ENCODE peak calls at places on chromosome 13, in nine cellular contexts. One of them, this sample, is unnamed. For H3K27me3, the result is how much of the 10 kb centered on the place peaks cover.

GRCh38 chr13:76882431-76882830 is 3.8 kb downstream of the KCTD12 start:
- DNase-seq in heart left ventricle: no peak
- DNase-seq in transverse colon: peak
- DNase-seq in GM06990: peak
- DNase-seq in kidney epithelial cell: no peak
- DNase-seq in fibroblast of lung: peak
- DNase-seq in pancreas: no peak
- DNase-seq in Peyer's patch: no peak
- DNase-seq in brain microvascular endothelial cell: peak
- DNase-seq in this sample: no peak

GRCh38 chr13:113832631-113833030 is 31.2 kb downstream of the GAS6 start:
- DNase-seq in heart left ventricle: peak
- DNase-seq in fibroblast of lung: no peak
- DNase-seq in Peyer's patch: no peak
- DNase-seq in brain microvascular endothelial cell: no peak
- DNase-seq in kidney epithelial cell: no peak
- DNase-seq in pancreas: no peak
- DNase-seq in GM06990: no peak
- DNase-seq in transverse colon: no peak
- DNase-seq in this sample: no peak

GRCh38 chr13:108026671-108027410 is 188.5 kb downstream of the LIG4 start:
- DNase-seq in kidney epithelial cell: no peak
- DNase-seq in transverse colon: no peak
- DNase-seq in pancreas: no peak
- DNase-seq in GM06990: no peak
- DNase-seq in fibroblast of lung: no peak
- DNase-seq in Peyer's patch: no peak
- DNase-seq in brain microvascular endothelial cell: no peak
- DNase-seq in heart left ventricle: no peak
- DNase-seq in this sample: no peak

GRCh38 chr13:28746289-28746612 is 27.5 kb upstream of the SLC46A3 start:
- DNase-seq in brain microvascular endothelial cell: no peak
- DNase-seq in heart left ventricle: no peak
- DNase-seq in fibroblast of lung: no peak
- DNase-seq in kidney epithelial cell: no peak
- DNase-seq in transverse colon: no peak
- DNase-seq in pancreas: no peak
- DNase-seq in GM06990: no peak
- DNase-seq in Peyer's patch: no peak
- DNase-seq in this sample: no peak

GRCh38 chr13:24123761-24124160 is 36.8 kb upstream of the SPATA13 start:
- DNase-seq in brain microvascular endothelial cell: no peak
- DNase-seq in heart left ventricle: no peak
- DNase-seq in Peyer's patch: no peak
- DNase-seq in fibroblast of lung: no peak
- DNase-seq in GM06990: no peak
- DNase-seq in transverse colon: no peak
- DNase-seq in kidney epithelial cell: no peak
- DNase-seq in pancreas: no peak
- DNase-seq in this sample: no peak

GRCh38 chr13:111114362-111115050 is 604 bp upstream of the ARHGEF7 start:
- DNase-seq in heart left ventricle: peak
- DNase-seq in transverse colon: peak
- DNase-seq in GM06990: peak
- DNase-seq in kidney epithelial cell: no peak
- DNase-seq in brain microvascular endothelial cell: peak
- DNase-seq in pancreas: no peak
- DNase-seq in fibroblast of lung: peak
- DNase-seq in Peyer's patch: no peak
- DNase-seq in this sample: peak

GRCh38 chr13:32911506-32911905 is 104.7 kb upstream of the KL start:
- DNase-seq in GM06990: no peak
- DNase-seq in brain microvascular endothelial cell: peak
- DNase-seq in pancreas: no peak
- DNase-seq in kidney epithelial cell: peak
- DNase-seq in fibroblast of lung: peak
- DNase-seq in transverse colon: no peak
- DNase-seq in Peyer's patch: no peak
- DNase-seq in heart left ventricle: no peak
- DNase-seq in this sample: no peak

GRCh38 chr13:80726895-80727294 is 386.0 kb upstream of the SPRY2 start:
- DNase-seq in heart left ventricle: no peak
- DNase-seq in brain microvascular endothelial cell: no peak
- DNase-seq in kidney epithelial cell: no peak
- DNase-seq in fibroblast of lung: no peak
- DNase-seq in pancreas: no peak
- DNase-seq in Peyer's patch: no peak
- DNase-seq in transverse colon: no peak
- DNase-seq in GM06990: no peak
- DNase-seq in this sample: no peak

GRCh38 chr13:95226476-95226875 is 74.8 kb downstream of the ABCC4 start:
- DNase-seq in brain microvascular endothelial cell: no peak
- DNase-seq in kidney epithelial cell: no peak
- DNase-seq in transverse colon: no peak
- DNase-seq in fibroblast of lung: no peak
- DNase-seq in Peyer's patch: no peak
- DNase-seq in GM06990: no peak
- DNase-seq in heart left ventricle: no peak
- DNase-seq in pancreas: no peak
- DNase-seq in this sample: no peak

GRCh38 chr13:33728271-33729037 is 89.5 kb upstream of the RFC3 start:
- DNase-seq in Peyer's patch: no peak
- DNase-seq in transverse colon: peak
- DNase-seq in GM06990: peak
- DNase-seq in brain microvascular endothelial cell: no peak
- DNase-seq in kidney epithelial cell: no peak
- DNase-seq in heart left ventricle: peak
- DNase-seq in fibroblast of lung: peak
- DNase-seq in pancreas: peak
- DNase-seq in this sample: no peak

GRCh38 chr13:110680852-110681251 is 25.1 kb downstream of the CARS2 start:
- DNase-seq in Peyer's patch: no peak
- DNase-seq in fibroblast of lung: peak
- DNase-seq in transverse colon: no peak
- DNase-seq in heart left ventricle: no peak
- DNase-seq in pancreas: no peak
- DNase-seq in GM06990: no peak
- DNase-seq in kidney epithelial cell: no peak
- DNase-seq in brain microvascular endothelial cell: no peak
- DNase-seq in this sample: no peak

GRCh38 chr13:44649118-44649455 is 73.0 kb upstream of the TSC22D1 start:
- DNase-seq in kidney epithelial cell: no peak
- DNase-seq in heart left ventricle: no peak
- DNase-seq in GM06990: no peak
- DNase-seq in pancreas: no peak
- DNase-seq in transverse colon: no peak
- DNase-seq in Peyer's patch: no peak
- DNase-seq in fibroblast of lung: no peak
- DNase-seq in brain microvascular endothelial cell: no peak
- DNase-seq in this sample: no peak

GRCh38 chr13:112652512-112653458 is 37.1 kb upstream of the ATP11A start:
- DNase-seq in GM06990: no peak
- DNase-seq in Peyer's patch: no peak
- DNase-seq in brain microvascular endothelial cell: no peak
- DNase-seq in transverse colon: no peak
- DNase-seq in kidney epithelial cell: peak
- DNase-seq in pancreas: no peak
- DNase-seq in heart left ventricle: no peak
- DNase-seq in fibroblast of lung: no peak
- DNase-seq in this sample: no peak

GRCh38 chr13:101398920-101399319 is 17.4 kb downstream of the NALCN start:
- DNase-seq in pancreas: no peak
- DNase-seq in brain microvascular endothelial cell: peak
- DNase-seq in transverse colon: no peak
- DNase-seq in GM06990: no peak
- DNase-seq in fibroblast of lung: peak
- DNase-seq in heart left ventricle: no peak
- DNase-seq in Peyer's patch: no peak
- DNase-seq in kidney epithelial cell: no peak
- DNase-seq in this sample: no peak

GRCh38 chr13:68588623-68589022 is 1358.5 kb upstream of the PCDH9 start:
- DNase-seq in transverse colon: no peak
- DNase-seq in pancreas: no peak
- DNase-seq in Peyer's patch: no peak
- DNase-seq in fibroblast of lung: no peak
- DNase-seq in heart left ventricle: no peak
- DNase-seq in GM06990: no peak
- DNase-seq in kidney epithelial cell: no peak
- DNase-seq in brain microvascular endothelial cell: no peak
- DNase-seq in this sample: no peak

GRCh38 chr13:53064721-53065120 is 36.1 kb downstream of the OLFM4 start:
- DNase-seq in GM06990: no peak
- DNase-seq in brain microvascular endothelial cell: no peak
- DNase-seq in transverse colon: no peak
- DNase-seq in kidney epithelial cell: no peak
- DNase-seq in pancreas: peak
- DNase-seq in Peyer's patch: no peak
- DNase-seq in heart left ventricle: no peak
- DNase-seq in fibroblast of lung: no peak
- DNase-seq in this sample: peak

GRCh38 chr13:94849254-94849653 is 136.9 kb upstream of the SOX21 start:
- DNase-seq in pancreas: no peak
- DNase-seq in transverse colon: no peak
- DNase-seq in Peyer's patch: no peak
- DNase-seq in GM06990: no peak
- DNase-seq in kidney epithelial cell: no peak
- DNase-seq in heart left ventricle: no peak
- DNase-seq in fibroblast of lung: no peak
- DNase-seq in brain microvascular endothelial cell: no peak
- DNase-seq in this sample: no peak

GRCh38 chr13:41916173-41916954 is 44.5 kb downstream of the VWA8 start:
- DNase-seq in Peyer's patch: no peak
- DNase-seq in GM06990: peak
- DNase-seq in fibroblast of lung: peak
- DNase-seq in brain microvascular endothelial cell: peak
- DNase-seq in pancreas: no peak
- DNase-seq in kidney epithelial cell: peak
- DNase-seq in heart left ventricle: no peak
- DNase-seq in transverse colon: no peak
- DNase-seq in this sample: no peak

GRCh38 chr13:23825179-23825578 is 64.0 kb downstream of the MIPEP start:
- DNase-seq in brain microvascular endothelial cell: no peak
- DNase-seq in pancreas: no peak
- DNase-seq in transverse colon: no peak
- DNase-seq in Peyer's patch: no peak
- DNase-seq in fibroblast of lung: no peak
- DNase-seq in heart left ventricle: no peak
- DNase-seq in kidney epithelial cell: no peak
- DNase-seq in GM06990: no peak
- DNase-seq in this sample: no peak

GRCh38 chr13:93480553-93481106 is 254.0 kb downstream of the GPC6 start:
- DNase-seq in brain microvascular endothelial cell: no peak
- DNase-seq in Peyer's patch: no peak
- DNase-seq in heart left ventricle: no peak
- DNase-seq in kidney epithelial cell: no peak
- DNase-seq in transverse colon: no peak
- DNase-seq in GM06990: no peak
- DNase-seq in pancreas: no peak
- DNase-seq in fibroblast of lung: peak
- DNase-seq in this sample: no peak

GRCh38 chr13:65959305-65959704 is 1270.8 kb downstream of the PCDH9 start:
- DNase-seq in heart left ventricle: no peak
- DNase-seq in brain microvascular endothelial cell: no peak
- DNase-seq in transverse colon: no peak
- DNase-seq in pancreas: no peak
- DNase-seq in Peyer's patch: no peak
- DNase-seq in GM06990: no peak
- DNase-seq in kidney epithelial cell: no peak
- DNase-seq in fibroblast of lung: no peak
- DNase-seq in this sample: no peak

GRCh38 chr13:33676045-33676699 is 141.8 kb upstream of the RFC3 start:
- DNase-seq in heart left ventricle: no peak
- DNase-seq in pancreas: peak
- DNase-seq in GM06990: no peak
- DNase-seq in fibroblast of lung: peak
- DNase-seq in transverse colon: peak
- DNase-seq in Peyer's patch: no peak
- DNase-seq in kidney epithelial cell: no peak
- DNase-seq in brain microvascular endothelial cell: no peak
- DNase-seq in this sample: no peak

GRCh38 chr13:51147732-51148131 is 36.7 kb upstream of the C13orf42 start:
- DNase-seq in brain microvascular endothelial cell: no peak
- DNase-seq in kidney epithelial cell: no peak
- DNase-seq in Peyer's patch: no peak
- DNase-seq in heart left ventricle: no peak
- DNase-seq in GM06990: no peak
- DNase-seq in pancreas: no peak
- DNase-seq in transverse colon: no peak
- DNase-seq in fibroblast of lung: no peak
- DNase-seq in this sample: no peak
- H3K27me3 ChIP-seq in brain microvascular endothelial cell: under half
- H3K27me3 ChIP-seq in kidney epithelial cell: under half
- H3K27me3 ChIP-seq in Peyer's patch: under half
- H3K27me3 ChIP-seq in heart left ventricle: under half
- H3K27me3 ChIP-seq in GM06990: under half
- H3K27me3 ChIP-seq in pancreas: under half
- H3K27me3 ChIP-seq in transverse colon: under half
- H3K27me3 ChIP-seq in fibroblast of lung: under half
- H3K27me3 ChIP-seq in this sample: under half

DNA sequence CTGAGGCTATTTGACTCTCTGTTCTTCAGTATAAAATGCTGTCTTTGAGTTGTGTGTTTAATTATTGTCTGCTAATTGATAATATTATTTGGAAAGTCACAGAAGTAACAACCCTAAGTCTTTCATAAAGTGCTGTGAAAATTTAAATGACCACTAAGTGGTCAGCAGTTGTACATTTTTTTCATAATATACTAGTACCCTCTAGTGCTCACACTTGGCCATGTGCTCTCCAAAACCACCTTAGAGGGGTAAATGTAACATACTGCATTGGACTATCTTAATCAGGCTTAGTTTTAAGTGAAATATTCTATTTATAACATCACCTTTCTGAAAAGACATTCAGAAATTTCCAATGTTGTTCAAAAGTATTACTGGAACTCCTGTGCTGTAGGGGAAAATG is 745.3 kb downstream of the GPC5 start:
- DNase-seq in transverse colon: no peak
- DNase-seq in kidney epithelial cell: no peak
- DNase-seq in GM06990: no peak
- DNase-seq in heart left ventricle: no peak
- DNase-seq in brain microvascular endothelial cell: no peak
- DNase-seq in fibroblast of lung: peak
- DNase-seq in pancreas: no peak
- DNase-seq in Peyer's patch: no peak
- DNase-seq in this sample: no peak
- TF ChIP-seq CTCF in transverse colon: no peak
- TF ChIP-seq CTCF in kidney epithelial cell: no peak
- TF ChIP-seq CTCF in GM06990: no peak
- TF ChIP-seq CTCF in heart left ventricle: no peak
- TF ChIP-seq CTCF in brain microvascular endothelial cell: no peak
- TF ChIP-seq CTCF in fibroblast of lung: peak
- TF ChIP-seq CTCF in pancreas: no peak
- TF ChIP-seq CTCF in Peyer's patch: no peak
- TF ChIP-seq CTCF in this sample: no peak

GRCh38 chr13:99873832-99874430 is 97.6 kb downstream of the ZIC5 start:
- DNase-seq in fibroblast of lung: no peak
- DNase-seq in transverse colon: no peak
- DNase-seq in pancreas: no peak
- DNase-seq in heart left ventricle: no peak
- DNase-seq in GM06990: no peak
- DNase-seq in brain microvascular endothelial cell: no peak
- DNase-seq in Peyer's patch: no peak
- DNase-seq in kidney epithelial cell: no peak
- DNase-seq in this sample: no peak
- H3K4me3 ChIP-seq in fibroblast of lung: no peak
- H3K4me3 ChIP-seq in transverse colon: no peak
- H3K4me3 ChIP-seq in pancreas: no peak
- H3K4me3 ChIP-seq in heart left ventricle: no peak
- H3K4me3 ChIP-seq in GM06990: no peak
- H3K4me3 ChIP-seq in brain microvascular endothelial cell: no peak
- H3K4me3 ChIP-seq in Peyer's patch: no peak
- H3K4me3 ChIP-seq in kidney epithelial cell: no peak
- H3K4me3 ChIP-seq in this sample: no peak

GRCh38 chr13:20150561-20150960 is 10.3 kb downstream of the GJA3 start:
- DNase-seq in kidney epithelial cell: no peak
- DNase-seq in brain microvascular endothelial cell: no peak
- DNase-seq in heart left ventricle: no peak
- DNase-seq in fibroblast of lung: no peak
- DNase-seq in pancreas: no peak
- DNase-seq in Peyer's patch: no peak
- DNase-seq in GM06990: no peak
- DNase-seq in transverse colon: no peak
- DNase-seq in this sample: no peak
- H3K27me3 ChIP-seq in kidney epithelial cell: under half
- H3K27me3 ChIP-seq in brain microvascular endothelial cell: under half
- H3K27me3 ChIP-seq in heart left ventricle: under half
- H3K27me3 ChIP-seq in fibroblast of lung: under half
- H3K27me3 ChIP-seq in pancreas: under half
- H3K27me3 ChIP-seq in Peyer's patch: under half
- H3K27me3 ChIP-seq in GM06990: under half
- H3K27me3 ChIP-seq in transverse colon: half or more
- H3K27me3 ChIP-seq in this sample: under half